ENCODE peak calls at places on chromosomes 4 and X, in four cellular contexts. F is dorsolateral prefrontal cortex, U is IMR-90, W is left ventricle myocardium inferior. V is an unnamed sample.

GRCh38 chr4:150235317-150235716 is 157.1 kb downstream of the DCLK2 start:
- DNase-seq in F (no peak), U (no peak), W (no peak), V (no peak)

GRCh38 chrX:11351375-11352295 is 58.4 kb downstream of the AMELX start:
- DNase-seq in F (no peak), U (peak; percentile 84), W (peak; percentile 63), V (peak; percentile 43)

GRCh38 chrX:13898084-13898483 is 81.2 kb upstream of the GPM6B start:
- DNase-seq in F (no peak), U (peak; percentile 22), W (no peak), V (no peak)

GRCh38 chr4:155582971-155583437 is 83.6 kb upstream of the GUCY1A1 start:
- DNase-seq in F (no peak), U (peak; percentile 92), W (no peak), V (peak; percentile 44)

GRCh38 chr4:154084864-154085263 is 296.0 kb upstream of the SFRP2 start:
- DNase-seq in F (no peak), U (no peak), W (no peak), V (no peak)

GRCh38 chrX:24760601-24761000 is 66.9 kb downstream of the POLA1 start:
- DNase-seq in F (no peak), U (peak; percentile 60), W (no peak), V (peak; percentile 23)

GRCh38 chr4:140829825-140830224 is 73.6 kb upstream of the TBC1D9 start:
- DNase-seq in F (no peak), U (no peak), W (no peak), V (no peak)

GRCh38 chr4:146485968-146486367 is 35.8 kb downstream of the SLC10A7 start:
- DNase-seq in F (no peak), U (no peak), W (no peak), V (no peak)

GRCh38 chr4:76061977-76062376 is 12.5 kb upstream of the ART3 start:
- DNase-seq in F (no peak), U (no peak), W (no peak), V (no peak)

GRCh38 chrX:115372026-115372610 is 82.6 kb downstream of the LUZP4 start:
- DNase-seq in F (no peak), U (peak; percentile 79), W (no peak), V (no peak)

GRCh38 chrX:135632353-135632752 is 81.1 kb upstream of the CT45A1 start:
- DNase-seq in F (no peak), U (no peak), W (no peak), V (no peak)

GRCh38 chr4:186644316-186644638 is 79.4 kb downstream of the FAT1 start:
- DNase-seq in F (no peak), U (no peak), W (no peak), V (no peak)

GRCh38 chrX:120768681-120769080 is 107.0 kb downstream of the CT47B1 start:
- DNase-seq in F (no peak), U (peak; percentile 35), W (no peak), V (no peak)

GRCh38 chr4:139738846-139739613 is 73.4 kb downstream of the MGST2 start:
- DNase-seq in F (no peak), U (no peak), W (no peak), V (no peak)

GRCh38 chrX:100512471-100512870 is 72.3 kb upstream of the TNMD start:
- DNase-seq in F (no peak), U (peak; percentile 1), W (no peak), V (no peak)

GRCh38 chr4:88008624-88009235 is 1.3 kb downstream of the PKD2 start:
- DNase-seq in F (no peak), U (no peak), W (no peak), V (no peak)

GRCh38 chrX:153319295-153319694 is 2.3 kb downstream of the PNMA6F start:
- DNase-seq in F (no peak), U (no peak), W (no peak), V (no peak)

GRCh38 chr4:25536577-25537325 is 118.9 kb upstream of the SLC34A2 start:
- DNase-seq in F (no peak), U (no peak), W (no peak), V (no peak)

GRCh38 chrX:22577181-22577580 is 304.5 kb downstream of the CBLL2 start:
- DNase-seq in F (no peak), U (peak; percentile 74), W (no peak), V (peak; percentile 33)

GRCh38 chr4:53886090-53886489 is 178.3 kb downstream of the CHIC2 start:
- DNase-seq in F (no peak), U (no peak), W (no peak), V (no peak)

GRCh38 chrX:56268888-56269287 is 36.7 kb downstream of the KLF8 start:
- DNase-seq in F (no peak), U (no peak), W (no peak), V (no peak)

DNA sequence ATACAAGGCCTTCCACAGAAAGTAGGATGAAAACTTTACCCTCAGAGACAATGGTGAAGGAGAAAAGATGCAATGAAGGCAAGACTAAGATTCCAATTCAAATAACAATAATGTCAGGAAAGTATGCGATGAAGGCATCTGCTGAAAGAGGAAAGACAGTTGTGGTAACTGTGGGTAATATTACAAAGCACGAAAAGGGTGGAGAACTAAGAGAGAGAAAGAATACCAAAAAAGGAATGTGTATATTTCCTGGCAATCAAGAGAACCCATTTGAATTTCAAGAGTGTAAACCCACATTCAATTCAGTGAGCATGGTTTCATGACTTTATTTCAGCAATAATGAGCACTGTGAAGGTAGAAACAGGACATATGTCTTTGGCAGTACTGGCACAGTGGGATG is 225.5 kb downstream of the PALLD start:
- DNase-seq in F (no peak), U (no peak), W (no peak), V (no peak)
- H3K27ac ChIP-seq in F (no peak overlapping the region), U (no peak overlapping the region), W (peak overlapping the region; percentile 37), V (no peak overlapping the region)

DNA sequence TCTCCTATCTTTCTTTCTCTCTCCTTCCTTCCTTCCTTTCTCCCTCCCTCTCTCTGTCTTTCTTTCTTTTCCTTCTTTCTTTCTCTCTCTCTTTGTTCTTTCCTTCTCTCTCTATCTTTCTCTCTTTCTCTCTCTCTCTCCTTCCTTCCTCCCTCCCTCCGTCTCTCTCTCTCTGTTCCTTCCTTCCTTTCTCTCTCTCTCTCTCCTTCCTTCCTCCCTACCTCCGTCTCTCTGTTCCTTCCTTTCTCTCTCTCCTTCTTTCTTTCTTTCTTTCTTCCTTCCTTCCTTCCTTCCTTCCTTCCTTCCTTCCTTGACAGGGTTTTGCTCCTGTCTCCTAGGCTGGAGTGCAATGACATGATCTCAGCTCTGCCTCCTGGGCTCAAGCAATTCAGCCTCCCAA is 24.2 kb upstream of the P2RY8 start:
- DNase-seq in F (no peak), U (no peak), W (no peak), V (no peak)
- TF ChIP-seq CTCF in F (no peak), U (no peak), W (no peak), V (no peak)

DNA sequence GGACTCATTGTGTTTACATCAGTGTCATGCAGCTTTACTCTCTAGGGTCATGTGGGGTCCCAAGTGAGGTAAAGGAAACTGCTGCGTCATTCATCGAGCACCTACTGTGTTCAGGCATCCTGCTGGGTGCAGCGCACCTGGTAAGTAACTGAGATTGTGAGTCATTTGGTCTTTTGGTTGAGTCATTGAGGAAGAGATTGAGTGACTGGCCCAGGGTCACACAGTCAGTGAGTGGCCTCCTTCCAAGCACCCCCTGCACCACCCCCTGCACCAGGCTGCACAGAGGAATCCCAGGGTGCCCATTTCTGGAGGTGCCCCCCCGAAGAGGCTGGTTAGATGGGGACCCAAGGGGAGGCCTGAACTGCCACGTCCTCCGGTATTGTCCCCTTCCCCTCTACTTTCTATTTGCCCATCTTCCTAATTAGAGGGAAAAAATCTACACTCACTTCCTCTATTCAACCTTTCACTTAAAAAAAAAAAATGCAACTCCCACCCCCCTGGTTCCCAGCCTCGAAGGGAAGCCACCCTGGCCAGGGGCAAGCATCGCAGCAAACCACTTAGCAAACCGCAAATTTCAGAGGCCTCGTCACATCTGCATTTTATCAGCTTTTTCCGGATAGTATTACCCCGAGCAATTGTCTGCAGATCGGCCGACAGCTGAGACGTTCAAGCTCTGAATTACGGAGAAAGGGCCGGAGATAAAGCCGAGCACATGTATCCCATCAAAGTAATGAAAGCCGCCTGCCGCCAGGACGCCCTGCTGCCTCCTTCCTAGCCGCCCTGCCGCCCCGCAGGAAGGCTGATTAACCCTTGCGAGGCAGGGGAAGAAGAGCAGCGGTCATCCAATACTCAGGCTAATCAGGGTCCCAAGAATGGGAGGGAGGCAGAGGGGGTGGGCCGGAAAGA is 96.3 kb upstream of the MSX1 start:
- DNase-seq in F (no peak), U (peak; percentile 59), W (no peak), V (peak; percentile 24)
- H3K27ac ChIP-seq in F (no peak overlapping the region), U (no peak overlapping the region), W (no peak overlapping the region), V (peak overlapping the region; percentile 11)

GRCh38 chrX:43328358-43328946 is 327.6 kb upstream of the MAOA start:
- DNase-seq in F (no peak), U (no peak), W (no peak), V (no peak)

DNA sequence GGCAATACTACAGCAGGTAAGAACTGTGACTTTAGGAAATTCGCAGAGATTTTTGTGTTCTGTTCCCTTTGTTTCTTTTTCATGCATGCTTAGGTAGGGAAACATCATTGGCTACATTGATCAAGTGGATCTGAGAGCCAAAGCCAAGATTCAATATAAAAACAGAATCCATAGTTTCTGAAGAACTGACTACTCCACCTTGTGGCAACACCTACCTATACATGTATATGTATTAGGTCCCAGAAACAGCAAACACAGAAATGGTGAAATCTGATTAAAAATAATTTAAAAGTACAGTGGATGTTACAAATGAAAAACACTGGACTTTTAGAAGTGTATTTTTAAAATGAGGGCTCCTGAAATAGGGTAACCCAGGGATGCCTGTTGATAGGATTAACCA is 322.6 kb upstream of the MAOA start:
- DNase-seq in F (no peak), U (no peak), W (no peak), V (no peak)
- TF ChIP-seq CTCF in F (no peak), U (no peak), W (no peak), V (no peak)